ENCODE peak calls at places on chromosomes 13 and 19, in four cellular contexts. One of them, this sample, is unnamed.

GRCh38 chr13:32650705-32651311 is 64.6 kb downstream of the PDS5B start:
- DNase-seq in transverse colon: peak; percentile 58
- DNase-seq in Peyer's patch: peak; percentile 65
- DNase-seq in cardiac muscle cell: peak; percentile 74
- DNase-seq in this sample: peak; percentile 67

GRCh38 chr13:107721436-107721835 is 493.9 kb downstream of the LIG4 start:
- DNase-seq in cardiac muscle cell: no peak
- DNase-seq in Peyer's patch: no peak
- DNase-seq in transverse colon: no peak
- DNase-seq in this sample: no peak

GRCh38 chr19:21947775-21948174 is 63.0 kb downstream of the ZNF208 start:
- DNase-seq in Peyer's patch: no peak
- DNase-seq in cardiac muscle cell: peak; percentile 0
- DNase-seq in transverse colon: no peak
- DNase-seq in this sample: no peak

GRCh38 chr19:55493650-55494171 is 5.5 kb downstream of the SSC5D start:
- DNase-seq in Peyer's patch: no peak
- DNase-seq in cardiac muscle cell: no peak
- DNase-seq in transverse colon: no peak
- DNase-seq in this sample: no peak

GRCh38 chr13:98842858-98843481 is 90.5 kb upstream of the SLC15A1 start:
- DNase-seq in cardiac muscle cell: peak; percentile 80
- DNase-seq in Peyer's patch: peak; percentile 52
- DNase-seq in transverse colon: peak; percentile 73
- DNase-seq in this sample: peak; percentile 87

GRCh38 chr13:27533155-27533643 is 82.8 kb upstream of the MTIF3 start:
- DNase-seq in transverse colon: peak; percentile 87
- DNase-seq in cardiac muscle cell: peak; percentile 91
- DNase-seq in Peyer's patch: peak; percentile 49
- DNase-seq in this sample: peak; percentile 91

GRCh38 chr19:45632468-45633196 is 6.6 kb downstream of the EML2 start:
- DNase-seq in cardiac muscle cell: peak; percentile 81
- DNase-seq in Peyer's patch: no peak
- DNase-seq in transverse colon: peak; percentile 70
- DNase-seq in this sample: peak; percentile 84

GRCh38 chr13:18943721-18944391 is 237.8 kb downstream of the TUBA3C start:
- DNase-seq in Peyer's patch: no peak
- DNase-seq in transverse colon: no peak
- DNase-seq in cardiac muscle cell: no peak
- DNase-seq in this sample: no peak

GRCh38 chr13:33832872-33833271 is 14.9 kb downstream of the RFC3 start:
- DNase-seq in cardiac muscle cell: no peak
- DNase-seq in Peyer's patch: no peak
- DNase-seq in transverse colon: no peak
- DNase-seq in this sample: no peak

GRCh38 chr19:58097349-58097748 is 682 bp downstream of the ZSCAN18 start:
- DNase-seq in Peyer's patch: no peak
- DNase-seq in cardiac muscle cell: no peak
- DNase-seq in transverse colon: no peak
- DNase-seq in this sample: no peak
- H3K4me3 ChIP-seq in Peyer's patch: peak overlapping the region; percentile 99
- H3K4me3 ChIP-seq in cardiac muscle cell: peak overlapping the region; percentile 69
- H3K4me3 ChIP-seq in transverse colon: peak overlapping the region; percentile 93
- H3K4me3 ChIP-seq in this sample: peak overlapping the region; percentile 73

DNA sequence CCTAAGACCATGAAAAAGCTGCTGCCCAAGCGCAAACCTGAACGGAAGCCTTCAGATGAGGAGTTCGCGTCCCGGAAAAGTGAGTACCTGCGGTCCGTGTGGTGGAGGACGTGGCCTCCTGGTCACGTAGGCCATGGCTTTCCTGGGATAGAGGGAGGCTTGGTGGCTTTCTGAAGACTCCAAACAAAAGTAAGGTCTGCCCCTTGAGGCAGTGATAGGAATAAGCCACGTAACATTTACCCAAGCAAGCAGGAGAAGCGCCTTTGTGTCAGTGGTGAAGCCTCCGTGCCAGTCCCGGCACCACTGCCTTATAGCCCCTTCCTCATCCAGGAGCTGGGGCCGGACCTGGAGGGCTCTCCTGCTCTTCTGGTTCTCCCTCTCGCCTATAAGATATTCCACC is 34.3 kb upstream of the TEX29 start:
- DNase-seq in transverse colon: no peak
- DNase-seq in Peyer's patch: no peak
- DNase-seq in cardiac muscle cell: no peak
- DNase-seq in this sample: no peak
- TF ChIP-seq CTCF in transverse colon: no peak
- TF ChIP-seq CTCF in Peyer's patch: no peak
- TF ChIP-seq CTCF in cardiac muscle cell: no peak
- TF ChIP-seq CTCF in this sample: no peak

GRCh38 chr19:48514123-48514458 is 2.5 kb upstream of the LMTK3 start:
- DNase-seq in Peyer's patch: no peak
- DNase-seq in cardiac muscle cell: no peak
- DNase-seq in transverse colon: no peak
- DNase-seq in this sample: no peak
- H3K4me3 ChIP-seq in Peyer's patch: no peak overlapping the region
- H3K4me3 ChIP-seq in cardiac muscle cell: no peak overlapping the region
- H3K4me3 ChIP-seq in transverse colon: no peak overlapping the region
- H3K4me3 ChIP-seq in this sample: no peak overlapping the region

DNA sequence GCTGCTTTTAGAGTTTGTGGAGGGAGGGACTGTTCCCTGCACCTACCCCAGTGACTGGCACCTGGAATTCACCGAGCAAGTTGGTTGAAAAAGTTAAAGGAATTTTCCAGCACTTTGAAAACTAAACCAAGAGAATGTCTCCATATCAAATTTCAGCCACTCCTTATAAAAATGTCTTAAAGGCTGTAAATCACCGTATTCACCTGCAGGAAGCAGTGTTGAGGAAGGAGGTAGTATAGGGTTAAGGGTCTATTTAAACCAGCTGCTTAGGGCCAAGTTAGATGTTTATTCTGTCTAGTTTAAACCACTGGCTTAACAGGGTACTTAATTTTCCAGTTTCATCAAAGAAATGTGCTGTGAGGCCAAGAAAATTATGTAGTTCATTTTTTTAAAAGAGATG is 3.8 kb upstream of the RAB20 start:
- DNase-seq in cardiac muscle cell: no peak
- DNase-seq in Peyer's patch: no peak
- DNase-seq in transverse colon: no peak
- DNase-seq in this sample: no peak
- TF ChIP-seq CTCF in cardiac muscle cell: peak; percentile 6
- TF ChIP-seq CTCF in Peyer's patch: no peak
- TF ChIP-seq CTCF in transverse colon: no peak
- TF ChIP-seq CTCF in this sample: peak; percentile 29

DNA sequence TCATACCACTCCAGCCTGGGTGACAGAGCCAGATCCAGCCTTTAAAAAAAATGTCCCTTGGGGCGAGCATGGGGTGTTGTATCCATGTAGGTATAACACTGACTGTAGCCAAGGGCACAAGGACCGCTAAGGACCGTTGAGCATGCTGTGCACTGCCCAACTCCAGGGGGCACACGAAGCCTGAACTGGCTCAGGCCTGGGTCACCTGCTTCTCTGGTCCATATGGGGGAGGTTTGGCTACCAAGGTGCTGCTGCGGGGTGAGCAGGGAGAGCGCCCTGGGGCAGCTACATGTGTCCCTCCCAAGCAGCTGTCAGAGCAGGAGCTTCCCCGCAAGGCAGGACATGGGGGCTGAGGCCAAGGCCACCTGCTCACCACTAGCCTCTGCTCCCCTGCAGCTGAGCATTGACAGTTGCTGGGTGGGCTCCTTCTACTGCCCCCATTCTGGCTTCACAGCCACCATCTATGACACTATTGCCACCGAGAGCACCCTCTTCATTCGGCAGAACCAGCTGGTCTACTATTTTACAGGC is 16.3 kb downstream of the CATSPERG start:
- DNase-seq in transverse colon: no peak
- DNase-seq in Peyer's patch: no peak
- DNase-seq in cardiac muscle cell: no peak
- DNase-seq in this sample: no peak
- H3K4me3 ChIP-seq in transverse colon: no peak overlapping the region
- H3K4me3 ChIP-seq in Peyer's patch: no peak overlapping the region
- H3K4me3 ChIP-seq in cardiac muscle cell: no peak overlapping the region
- H3K4me3 ChIP-seq in this sample: no peak overlapping the region

GRCh38 chr19:282501-282900 is 8.7 kb downstream of the PLPP2 start:
- DNase-seq in transverse colon: no peak
- DNase-seq in cardiac muscle cell: no peak
- DNase-seq in Peyer's patch: no peak
- DNase-seq in this sample: no peak

GRCh38 chr19:280541-281007 is 10.6 kb downstream of the PLPP2 start:
- DNase-seq in transverse colon: no peak
- DNase-seq in cardiac muscle cell: no peak
- DNase-seq in Peyer's patch: no peak
- DNase-seq in this sample: no peak

GRCh38 chr19:281156-281853 is 9.9 kb downstream of the PLPP2 start:
- DNase-seq in cardiac muscle cell: no peak
- DNase-seq in Peyer's patch: no peak
- DNase-seq in transverse colon: no peak
- DNase-seq in this sample: no peak

GRCh38 chr19:283395-283794 is 7.8 kb downstream of the PLPP2 start:
- DNase-seq in transverse colon: no peak
- DNase-seq in Peyer's patch: no peak
- DNase-seq in cardiac muscle cell: no peak
- DNase-seq in this sample: no peak

DNA sequence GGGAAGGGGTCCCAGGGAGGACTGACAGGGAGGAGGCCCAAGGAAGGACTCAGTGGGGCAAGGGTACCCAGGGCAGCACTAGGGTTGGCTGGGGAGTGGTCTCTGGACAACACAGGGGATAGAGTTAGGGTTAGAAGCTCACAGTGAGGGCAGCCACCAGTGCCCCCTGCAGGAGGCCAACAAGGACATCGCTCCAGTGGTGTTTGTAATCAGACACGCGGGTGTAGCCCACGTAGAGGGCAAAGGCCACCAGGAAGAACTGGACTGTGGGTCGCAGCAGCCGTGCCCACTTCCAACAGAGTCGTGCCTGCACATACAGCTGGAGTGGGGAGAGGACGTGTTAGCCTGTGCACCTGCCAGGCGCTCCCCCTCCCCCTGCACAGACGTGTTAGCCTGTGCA is 9.2 kb downstream of the PLPP2 start:
- DNase-seq in cardiac muscle cell: no peak
- DNase-seq in Peyer's patch: no peak
- DNase-seq in transverse colon: no peak
- DNase-seq in this sample: no peak
- TF ChIP-seq CTCF in cardiac muscle cell: no peak
- TF ChIP-seq CTCF in Peyer's patch: no peak
- TF ChIP-seq CTCF in transverse colon: no peak
- TF ChIP-seq CTCF in this sample: no peak

DNA sequence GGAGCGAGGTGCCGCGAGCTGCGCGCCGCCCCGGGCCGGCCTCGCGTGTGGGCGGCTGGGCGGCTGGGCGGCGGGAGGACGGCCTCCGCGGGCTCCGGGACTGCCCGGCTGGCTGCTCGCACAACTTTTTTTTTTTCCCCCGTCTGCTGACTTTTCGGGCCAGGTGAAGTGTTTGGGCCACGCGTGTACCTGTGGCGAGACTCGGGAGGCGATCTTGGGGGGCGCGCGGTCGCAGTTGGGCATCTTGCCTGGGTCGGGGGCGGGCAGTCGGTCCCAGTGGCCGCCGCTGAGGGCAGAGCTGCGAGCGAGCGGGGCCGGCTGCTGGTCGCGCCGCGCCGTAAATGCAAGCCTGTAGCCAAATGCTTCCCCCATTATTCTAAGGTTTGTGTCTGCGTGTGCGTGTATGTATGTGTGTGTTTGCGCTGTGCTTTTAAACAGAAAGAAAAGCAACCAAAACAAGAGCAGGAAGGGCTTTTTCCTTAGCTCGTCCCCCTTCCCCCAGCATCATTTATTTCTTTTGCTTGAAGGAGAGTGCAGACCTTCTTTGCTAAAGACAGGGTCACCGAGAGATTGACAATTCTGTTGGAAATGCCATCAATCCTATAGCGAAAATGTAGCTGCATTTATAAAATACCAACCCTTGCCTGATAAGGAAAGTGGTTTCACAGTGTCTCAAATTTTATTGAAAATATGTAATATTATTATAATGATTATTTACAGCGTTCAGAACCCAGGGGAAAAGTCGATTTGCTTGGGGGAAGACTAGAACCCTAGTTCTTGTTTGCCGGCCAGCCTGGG is 143.3 kb upstream of the ZNF536 start:
- DNase-seq in transverse colon: no peak
- DNase-seq in cardiac muscle cell: peak; percentile 47
- DNase-seq in Peyer's patch: no peak
- DNase-seq in this sample: peak; percentile 28
- H3K4me3 ChIP-seq in transverse colon: peak overlapping the region; percentile 67
- H3K4me3 ChIP-seq in cardiac muscle cell: peak overlapping the region; percentile 45
- H3K4me3 ChIP-seq in Peyer's patch: peak overlapping the region; percentile 74
- H3K4me3 ChIP-seq in this sample: peak overlapping the region; percentile 44